ENCODE peak calls at places on chromosome 7, in five cellular contexts. N, C, I, U and H are unnamed samples.

GRCh38 chr7:139362302-139362701 is 2.6 kb downstream of the LUC7L2 start:
- DNase-seq in I (no peak), U (no peak), C (no peak), N (no peak), H (no peak)

GRCh38 chr7:67937717-67938191 is 941.1 kb downstream of the TYW1 start:
- DNase-seq in C (no peak), I (no peak), N (peak), U (no peak), H (peak)

GRCh38 chr7:74300951-74301350 is 11.7 kb downstream of the CLIP2 start:
- DNase-seq in N (no peak), I (no peak), C (no peak), U (no peak), H (no peak)

GRCh38 chr7:155625557-155625956 is 18.9 kb upstream of the RBM33 start:
- DNase-seq in I (no peak), U (no peak), C (no peak), N (no peak), H (no peak)

GRCh38 chr7:30136339-30136738 is 1.6 kb downstream of the MTURN start:
- DNase-seq in I (no peak), C (no peak), U (no peak), N (no peak), H (no peak)

GRCh38 chr7:92988051-92988450 is 129.7 kb downstream of the SAMD9 start:
- DNase-seq in I (peak), C (peak), U (no peak), N (peak), H (no peak)

GRCh38 chr7:159098795-159099194 is 45.9 kb downstream of the VIPR2 start:
- DNase-seq in C (no peak), U (no peak), N (no peak), I (no peak), H (peak)

GRCh38 chr7:133358728-133359127 is 105.8 kb downstream of the EXOC4 start:
- DNase-seq in C (no peak), I (peak), N (no peak), U (no peak), H (no peak)

GRCh38 chr7:101507791-101508252 is 121.3 kb downstream of the MYL10 start:
- DNase-seq in C (peak), I (peak), U (peak), N (peak), H (no peak)

GRCh38 chr7:117034851-117035462 is 81.7 kb downstream of the ST7 start:
- DNase-seq in U (no peak), I (peak), C (no peak), N (peak), H (peak)

GRCh38 chr7:134705716-134706115 is 59.1 kb downstream of the BPGM start:
- DNase-seq in U (no peak), N (no peak), C (no peak), I (no peak), H (no peak)

GRCh38 chr7:127650842-127651555 is 995 bp upstream of the SND1 start:
- DNase-seq in I (peak), C (no peak), N (peak), U (no peak), H (no peak)

GRCh38 chr7:98836811-98837631 is 32.8 kb downstream of the TMEM130 start:
- DNase-seq in U (peak), C (peak), N (no peak), I (no peak), H (no peak)

GRCh38 chr7:73921623-73922528 is 60.9 kb downstream of the TMEM270 start:
- DNase-seq in N (no peak), I (no peak), U (no peak), C (no peak), H (no peak)

GRCh38 chr7:91913612-91914011 is 27.1 kb upstream of the AKAP9 start:
- DNase-seq in U (no peak), C (no peak), I (no peak), N (no peak), H (no peak)

GRCh38 chr7:156764016-156764669 is 123.6 kb downstream of the RNF32 start:
- DNase-seq in I (peak), U (no peak), C (no peak), N (peak), H (peak)